ENCODE peak calls at places on chromosomes 1 and 21, in five cellular contexts. H, X, G, J and F are unnamed samples.

GRCh38 chr1:34650090-34650489 is 104.8 kb upstream of the GJB5 start:
- DNase-seq in G (no peak), X (no peak), J (no peak), H (no peak), F (no peak)

GRCh38 chr1:24900985-24901781 is 28.9 kb downstream of the RUNX3 start:
- DNase-seq in H (no peak), X (no peak), J (no peak), G (no peak), F (no peak)

GRCh38 chr1:79151006-79151796 is 144.7 kb upstream of the ADGRL4 start:
- DNase-seq in G (no peak), H (peak), J (peak), X (no peak), F (peak)

GRCh38 chr1:3352952-3353331 is 101.5 kb upstream of the ARHGEF16 start:
- DNase-seq in J (no peak), H (no peak), G (no peak), X (no peak), F (no peak)

GRCh38 chr1:15188678-15189077 is 35.1 kb downstream of the TMEM51 start:
- DNase-seq in H (peak), J (peak), X (no peak), G (no peak), F (no peak)

GRCh38 chr21:33801424-33802405 is 113.9 kb downstream of the ATP5PO start:
- DNase-seq in J (peak), X (no peak), H (peak), G (peak), F (peak)

GRCh38 chr1:99326215-99326949 is 62.1 kb downstream of the PLPPR4 start:
- DNase-seq in G (peak), J (no peak), H (no peak), X (no peak), F (no peak)

GRCh38 chr1:162373072-162373427 is 3.6 kb downstream of the SPATA46 start:
- DNase-seq in H (no peak), G (no peak), J (no peak), X (no peak), F (no peak)

GRCh38 chr1:41833519-41834000 is 85.2 kb downstream of the HIVEP3 start:
- DNase-seq in X (no peak), J (no peak), H (no peak), G (no peak), F (no peak)

GRCh38 chr1:230194525-230194924 is 127.5 kb downstream of the GALNT2 start:
- DNase-seq in X (no peak), J (no peak), G (no peak), H (no peak), F (no peak)

GRCh38 chr1:66769512-66770229 is 17.4 kb downstream of the DYNLT5 start:
- DNase-seq in H (no peak), X (no peak), J (no peak), G (no peak), F (no peak)

GRCh38 chr1:147496571-147496970 is 44.7 kb upstream of the BCL9 start:
- DNase-seq in J (peak), X (no peak), H (peak), G (peak), F (peak)

GRCh38 chr1:76576876-76577817 is 290.1 kb upstream of the ST6GALNAC5 start:
- DNase-seq in X (no peak), J (no peak), G (no peak), H (no peak), F (no peak)

GRCh38 chr1:175188936-175189335 is 3.6 kb downstream of the KIAA0040 start:
- DNase-seq in G (no peak), J (no peak), H (no peak), X (no peak), F (no peak)

GRCh38 chr1:200131551-200132125 is 104.1 kb downstream of the NR5A2 start:
- DNase-seq in H (peak), J (peak), X (no peak), G (peak), F (peak)

GRCh38 chr1:2804628-2805351 is 3.3 kb upstream of the TTC34 start:
- DNase-seq in X (no peak), J (no peak), H (no peak), G (no peak), F (no peak)

GRCh38 chr1:37776946-37777516 is 12.1 kb upstream of the EPHA10 start:
- DNase-seq in X (no peak), G (no peak), H (no peak), J (no peak), F (no peak)

GRCh38 chr1:201021333-201022177 is 2.0 kb downstream of the KIF21B start:
- DNase-seq in H (no peak), J (no peak), X (no peak), G (no peak), F (no peak)

GRCh38 chr1:29275435-29275834 is 39.1 kb downstream of the PTPRU start:
- DNase-seq in H (no peak), G (no peak), X (no peak), J (no peak), F (no peak)

GRCh38 chr1:158227904-158228623 is 26.2 kb upstream of the CD1A start:
- DNase-seq in X (no peak), H (no peak), G (no peak), J (no peak), F (no peak)

GRCh38 chr1:36367067-36367466 is 18.7 kb downstream of the STK40 start:
- DNase-seq in J (no peak), G (no peak), H (no peak), X (no peak), F (no peak)

GRCh38 chr1:24727490-24728214 is 17.6 kb upstream of the CLIC4 start:
- DNase-seq in H (peak), J (peak), X (no peak), G (no peak), F (peak)

GRCh38 chr1:186500804-186501203 is 39.9 kb upstream of the PDC start:
- DNase-seq in J (no peak), X (no peak), H (no peak), G (no peak), F (no peak)

GRCh38 chr1:178539291-178539690 is 26.4 kb downstream of the TEX35 start:
- DNase-seq in H (no peak), X (no peak), G (no peak), J (no peak), F (no peak)

GRCh38 chr21:30340714-30341573 is 3.5 kb upstream of the KRTAP27-1 start:
- DNase-seq in J (peak), X (peak), H (peak), G (peak), F (peak)

GRCh38 chr1:209198926-209199325 is 384.6 kb upstream of the CAMK1G start:
- DNase-seq in G (no peak), X (no peak), H (no peak), J (no peak), F (no peak)

GRCh38 chr1:235151033-235151432 is 10.0 kb downstream of the RBM34 start:
- DNase-seq in H (no peak), X (no peak), J (no peak), G (no peak), F (no peak)

GRCh38 chr1:17414022-17414421 is 25.5 kb downstream of the RCC2 start:
- DNase-seq in H (peak), J (no peak), X (no peak), G (no peak), F (no peak)

GRCh38 chr1:244362481-244362880 is 89.2 kb downstream of the ADSS2 start:
- DNase-seq in J (no peak), X (no peak), G (peak), H (no peak), F (no peak)
- H2BK120ac ChIP-seq in J (no peak), X (no peak), G (no peak), H (no peak), F (peak)

DNA sequence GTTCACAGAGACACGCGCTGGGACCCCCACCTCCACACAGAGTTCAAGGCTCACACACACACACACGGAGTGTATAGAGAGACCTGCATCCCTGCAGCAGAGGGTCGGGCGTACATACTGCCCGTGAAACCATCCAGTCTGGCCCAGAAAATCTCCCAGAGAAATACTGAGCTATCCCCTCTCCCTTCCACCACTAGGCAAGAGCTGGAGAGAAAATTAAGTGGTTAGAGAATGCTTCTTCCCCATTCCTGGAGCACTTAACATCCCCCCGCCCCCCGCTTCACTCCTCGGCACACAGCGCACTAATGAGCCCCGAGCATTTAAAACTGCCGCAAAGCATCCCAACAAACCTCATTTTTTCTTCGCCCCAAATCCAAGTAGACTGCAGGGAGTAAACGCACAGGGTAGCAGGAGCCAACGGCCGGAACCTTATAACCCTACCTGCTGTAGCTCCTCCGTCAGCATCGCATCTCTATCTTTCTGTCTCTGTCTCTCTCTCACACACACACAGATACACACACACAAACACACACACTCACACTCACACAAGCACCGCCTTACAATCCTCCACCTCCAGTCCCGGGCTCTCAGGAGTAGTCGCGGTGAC is 422 bp downstream of the DUSP10 start:
- DNase-seq in X (peak), H (peak), J (peak), G (no peak), F (peak)
- H3K9ac ChIP-seq in X (no peak), H (peak), J (peak), G (peak), F (peak)

DNA sequence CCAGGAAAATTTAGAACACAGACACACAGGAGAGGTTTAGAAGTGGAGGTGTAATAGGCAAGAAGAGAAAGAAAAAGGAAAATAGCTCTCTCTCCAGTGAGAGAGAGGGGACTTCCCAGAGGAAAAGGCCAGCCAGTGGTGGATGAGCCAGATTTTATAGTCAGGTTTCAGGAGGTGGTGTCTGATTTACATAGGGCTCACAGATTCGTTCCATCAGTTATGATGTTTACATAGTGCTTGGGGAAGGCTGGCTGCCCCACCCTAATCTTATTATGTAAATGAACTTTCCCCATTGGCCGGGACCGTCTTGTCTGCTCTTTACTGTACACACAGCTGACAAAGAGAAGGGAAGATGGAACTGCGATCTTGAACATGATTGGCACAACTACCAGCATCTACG is 797.3 kb downstream of the PLA2G4A start:
- DNase-seq in J (no peak), H (peak), G (no peak), X (no peak), F (no peak)
- H2BK120ac ChIP-seq in J (no peak), H (no peak), G (no peak), X (no peak), F (no peak)

GRCh38 chr21:37383784-37384311 is 17.3 kb downstream of the DYRK1A start:
- DNase-seq in G (no peak), X (no peak), H (no peak), J (no peak), F (no peak)
- H3K9ac ChIP-seq in G (no peak), X (no peak), H (no peak), J (no peak), F (no peak)

GRCh38 chr1:214404154-214404553 is 123.2 kb downstream of the SMYD2 start:
- DNase-seq in X (no peak), G (no peak), H (peak), J (peak), F (no peak)
- H2BK120ac ChIP-seq in X (no peak), G (no peak), H (peak), J (no peak), F (no peak)

GRCh38 chr1:205028954-205029353 is 14.1 kb upstream of the CNTN2 start:
- DNase-seq in X (no peak), G (peak), H (no peak), J (no peak), F (no peak)

GRCh38 chr1:205038132-205038786 is 4.8 kb upstream of the CNTN2 start:
- DNase-seq in G (no peak), J (no peak), X (no peak), H (no peak), F (no peak)

GRCh38 chr1:205030916-205031315 is 12.1 kb upstream of the CNTN2 start:
- DNase-seq in X (peak), G (no peak), J (no peak), H (no peak), F (no peak)

GRCh38 chr1:205037539-205037938 is 5.5 kb upstream of the CNTN2 start:
- DNase-seq in J (no peak), H (no peak), G (no peak), X (no peak), F (no peak)

DNA sequence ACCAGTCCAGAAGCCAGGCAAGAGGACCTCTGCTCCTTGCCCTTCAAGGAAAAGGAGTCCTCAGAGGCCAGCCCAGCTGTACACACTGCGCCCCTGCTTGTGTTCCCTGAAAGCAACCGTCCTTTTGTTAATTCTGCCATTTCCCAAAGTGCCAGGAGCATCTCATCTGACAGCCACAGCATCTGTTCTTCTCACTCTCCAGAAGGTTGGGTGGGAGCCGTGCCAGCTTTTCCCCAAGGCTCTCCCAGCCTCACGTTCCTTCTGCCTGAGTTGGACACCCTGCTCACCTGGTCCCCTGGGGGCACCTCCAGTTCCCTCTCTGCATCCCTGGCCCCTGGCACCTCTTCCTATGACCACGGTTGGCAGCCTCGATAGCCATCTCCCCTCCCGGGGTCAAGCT is 10.5 kb upstream of the CNTN2 start:
- DNase-seq in X (no peak), G (no peak), H (no peak), J (no peak), F (no peak)
- H3K9ac ChIP-seq in X (no peak), G (no peak), H (no peak), J (no peak), F (no peak)

GRCh38 chr21:45358711-45359310 is 46.2 kb upstream of the COL18A1 start:
- DNase-seq in X (no peak), G (no peak), H (no peak), J (no peak), F (no peak)
- H2BK120ac ChIP-seq in X (peak), G (no peak), H (no peak), J (peak), F (peak)

GRCh38 chr1:208169081-208169879 is 74.9 kb downstream of the PLXNA2 start:
- DNase-seq in X (no peak), H (no peak), J (no peak), G (no peak), F (no peak)

GRCh38 chr1:208167229-208167869 is 76.8 kb downstream of the PLXNA2 start:
- DNase-seq in J (no peak), G (peak), X (no peak), H (no peak), F (no peak)

GRCh38 chr1:208165659-208166058 is 78.5 kb downstream of the PLXNA2 start:
- DNase-seq in H (peak), J (no peak), G (no peak), X (no peak), F (no peak)

GRCh38 chr1:208164609-208165008 is 79.6 kb downstream of the PLXNA2 start:
- DNase-seq in G (peak), X (no peak), H (no peak), J (no peak), F (no peak)

DNA sequence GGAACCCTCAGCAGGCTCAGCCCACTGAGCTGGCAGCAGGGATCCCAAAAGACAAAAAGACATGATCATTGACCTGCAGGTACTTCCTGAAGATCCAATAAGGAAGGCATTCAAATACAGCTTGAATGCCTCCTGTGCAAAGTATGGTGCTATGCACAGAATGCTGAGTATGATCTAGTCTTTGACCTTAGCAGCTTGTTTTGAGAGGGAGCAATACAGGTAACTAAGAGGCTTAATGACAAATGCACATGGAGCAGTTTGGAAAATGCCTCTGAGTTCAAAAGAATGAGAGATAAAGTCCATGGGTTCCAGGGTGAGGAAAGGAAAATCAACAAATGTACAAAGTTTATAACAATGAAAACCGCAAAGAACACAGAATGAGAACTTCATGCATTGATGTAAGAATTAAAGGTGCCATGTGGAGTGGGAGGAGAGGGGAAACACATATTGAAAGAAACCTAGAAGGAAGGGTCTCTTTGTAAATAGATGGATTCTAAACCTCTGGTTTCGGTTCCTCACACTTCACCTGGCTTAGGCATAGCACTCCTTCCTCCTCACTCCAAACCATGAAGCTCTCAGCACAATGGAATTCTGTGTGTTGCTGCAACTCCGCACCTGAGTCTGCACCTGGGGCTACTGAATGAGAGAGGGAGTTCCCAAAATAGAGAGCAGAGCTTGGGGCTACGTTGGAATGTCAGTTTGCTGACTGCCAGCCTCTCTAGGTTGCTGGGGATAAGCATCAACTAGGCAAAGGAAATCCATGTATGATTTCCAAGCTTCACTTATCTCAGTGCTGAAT is 77.6 kb downstream of the PLXNA2 start:
- DNase-seq in J (no peak), H (no peak), G (peak), X (no peak), F (peak)
- H3K9ac ChIP-seq in J (no peak), H (no peak), G (no peak), X (no peak), F (no peak)

GRCh38 chr1:212190169-212190568 is 95.0 kb upstream of the PPP2R5A start:
- DNase-seq in X (no peak), G (peak), J (no peak), H (no peak), F (no peak)
- H2BK120ac ChIP-seq in X (no peak), G (no peak), J (no peak), H (no peak), F (no peak)